ENCODE peak calls at places on chromosomes 3 and 15, in eight cellular contexts. L, X, Z, V, H, A, D and P are unnamed samples.

GRCh38 chr3:14234197-14235002 is 55.8 kb downstream of the LSM3 start:
- DNase-seq in L (no peak), X (no peak), Z (peak), V (no peak), H (no peak), A (no peak), D (no peak), P (peak)

GRCh38 chr3:196502775-196503181 is 790 bp downstream of the RNF168 start:
- DNase-seq in L (peak), X (peak), Z (peak), V (peak), H (peak), A (peak), D (peak), P (peak)

GRCh38 chr15:78726870-78727551 is 84.3 kb downstream of the ADAMTS7 start:
- DNase-seq in L (no peak), X (peak), Z (no peak), V (peak), H (no peak), A (no peak), D (no peak), P (no peak)

GRCh38 chr15:27696530-27696929 is 402.6 kb downstream of the OCA2 start:
- DNase-seq in L (no peak), X (no peak), Z (peak), V (no peak), H (no peak), A (no peak), D (no peak), P (peak)

GRCh38 chr15:39251413-39252197 is 329.3 kb upstream of the THBS1 start:
- DNase-seq in L (no peak), X (no peak), Z (no peak), V (no peak), H (no peak), A (no peak), D (no peak), P (no peak)

GRCh38 chr15:35784745-35785144 is 238.8 kb upstream of the DPH6 start:
- DNase-seq in L (no peak), X (no peak), Z (peak), V (peak), H (no peak), A (no peak), D (no peak), P (peak)

GRCh38 chr3:53303549-53303948 is 43.8 kb downstream of the DCP1A start:
- DNase-seq in L (peak), X (no peak), Z (no peak), V (no peak), H (no peak), A (no peak), D (no peak), P (no peak)

GRCh38 chr15:88083828-88084760 is 172.4 kb downstream of the NTRK3 start:
- DNase-seq in L (no peak), X (no peak), Z (no peak), V (no peak), H (no peak), A (no peak), D (no peak), P (peak)

GRCh38 chr3:187062526-187063177 is 76.6 kb downstream of the RPL39L start:
- DNase-seq in L (no peak), X (no peak), Z (no peak), V (peak), H (peak), A (no peak), D (no peak), P (no peak)